ENCODE peak calls at places on chromosomes 6 and 20, in eight cellular contexts. E is H1, N is H9, L is upper lobe of right lung, F is AG04450, V is lung, P is tibial artery, J is sigmoid colon. G is an unnamed sample.

GRCh38 chr6:159220093-159220492 is 50.9 kb downstream of the FNDC1 start:
- DNase-seq in V (no peak), E (no peak), J (no peak), N (no peak), L (no peak), F (no peak), P (no peak), G (no peak)

GRCh38 chr6:36544228-36544627 is 3.1 kb downstream of the STK38 start:
- DNase-seq in F (no peak), N (no peak), J (no peak), L (no peak), E (no peak), V (no peak), P (no peak), G (no peak)

GRCh38 chr6:52522151-52522626 is 54.7 kb downstream of the TRAM2 start:
- DNase-seq in F (no peak), L (no peak), V (no peak), N (no peak), P (peak; percentile 89), J (peak; percentile 84), E (no peak), G (peak; percentile 61)

GRCh38 chr6:141202641-141203040 is 930.1 kb upstream of the GJE1 start:
- DNase-seq in P (no peak), F (no peak), V (no peak), L (no peak), N (no peak), J (no peak), E (no peak), G (no peak)

GRCh38 chr20:45307076-45307645 is 521 bp downstream of the RBPJL start:
- DNase-seq in P (no peak), J (no peak), N (peak; percentile 32), L (no peak), E (no peak), F (no peak), V (no peak), G (no peak)

GRCh38 chr20:44006578-44006977 is 91.9 kb downstream of the TOX2 start:
- DNase-seq in J (no peak), N (no peak), V (no peak), E (no peak), F (no peak), P (no peak), L (no peak), G (no peak)

GRCh38 chr20:47551841-47552240 is 50.2 kb downstream of the NCOA3 start:
- DNase-seq in N (no peak), V (no peak), F (no peak), L (no peak), J (no peak), E (no peak), P (no peak), G (no peak)

GRCh38 chr6:155444120-155444917 is 11.3 kb downstream of the NOX3 start:
- DNase-seq in L (no peak), J (no peak), E (no peak), P (no peak), V (no peak), F (no peak), N (no peak), G (no peak)

GRCh38 chr6:14317616-14318015 is 200.0 kb downstream of the CD83 start:
- DNase-seq in N (no peak), P (no peak), E (no peak), F (no peak), J (no peak), V (no peak), L (no peak), G (no peak)

GRCh38 chr6:14315353-14315752 is 197.8 kb downstream of the CD83 start:
- DNase-seq in N (no peak), V (no peak), J (no peak), E (no peak), F (no peak), P (no peak), L (no peak), G (no peak)

GRCh38 chr6:14313220-14313619 is 195.6 kb downstream of the CD83 start:
- DNase-seq in N (no peak), L (no peak), P (no peak), E (no peak), F (no peak), V (no peak), J (no peak), G (no peak)

GRCh38 chr6:14320342-14320741 is 202.8 kb downstream of the CD83 start:
- DNase-seq in E (no peak), N (no peak), V (no peak), J (no peak), L (no peak), F (no peak), P (no peak), G (no peak)

DNA sequence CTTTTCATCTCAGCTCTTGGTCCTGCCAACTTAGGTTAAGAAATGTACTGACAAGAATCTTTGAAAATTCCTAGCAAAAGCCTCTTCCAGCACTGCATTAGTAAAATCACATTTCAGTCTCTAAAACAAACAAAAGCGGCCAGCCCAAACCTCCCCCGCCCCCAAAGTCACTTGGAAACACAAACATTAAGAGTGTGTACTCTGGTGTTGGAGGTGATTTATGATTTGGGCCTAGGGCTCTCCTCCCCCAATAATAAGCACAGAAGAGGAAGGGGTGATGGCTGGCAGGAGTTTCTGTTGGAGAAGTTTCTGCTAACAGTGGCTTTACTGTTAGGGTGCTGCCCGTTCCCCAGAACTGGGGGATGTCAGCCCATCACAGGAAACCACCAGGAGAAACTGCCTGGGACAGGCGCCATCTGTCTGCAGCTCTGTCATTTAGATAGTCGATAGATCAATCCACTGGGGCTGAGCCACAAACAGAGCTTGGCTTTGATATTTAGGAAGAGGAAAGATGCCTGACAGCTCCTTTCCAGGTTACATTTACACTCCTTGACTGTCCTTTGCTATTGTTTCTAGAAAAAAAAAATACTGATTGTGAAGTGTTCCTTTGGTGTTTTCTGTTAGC is 199.5 kb downstream of the CD83 start:
- DNase-seq in E (no peak), N (no peak), L (peak; percentile 64), P (no peak), J (no peak), V (no peak), F (no peak), G (no peak)
- TF ChIP-seq CTCF in E (peak; percentile 40), N (peak; percentile 55), L (no peak), P (no peak), J (no peak), V (no peak), F (peak; percentile 12), G (no peak)

GRCh38 chr6:167233490-167233889 is 57.6 kb upstream of the UNC93A start:
- DNase-seq in J (no peak), N (no peak), L (no peak), E (peak; percentile 32), P (no peak), V (no peak), F (no peak), G (no peak)
- H3K27ac ChIP-seq in J (no peak overlapping the region), N (no peak overlapping the region), L (no peak overlapping the region), E (no peak overlapping the region), P (no peak overlapping the region), V (no peak overlapping the region), F (no peak overlapping the region), G (no peak overlapping the region)

DNA sequence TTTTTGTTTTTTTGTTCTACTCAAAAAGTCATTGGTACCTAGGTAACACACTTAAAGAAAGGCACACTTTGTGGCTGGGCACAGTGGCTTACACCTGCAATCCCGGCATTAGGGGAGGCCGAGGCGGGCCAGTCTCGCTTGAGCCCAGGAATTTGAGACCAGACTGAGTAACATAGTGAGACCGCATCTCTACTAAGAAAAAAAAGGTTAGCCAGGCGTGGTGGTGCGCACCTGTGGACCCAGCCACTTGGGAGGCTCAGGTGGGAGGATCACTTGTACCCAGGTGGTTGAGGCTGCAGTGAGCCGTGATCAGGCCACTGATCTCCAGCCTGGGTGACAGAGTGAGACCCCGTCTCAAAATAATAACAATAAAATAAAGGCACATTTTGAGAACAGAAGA is 67.4 kb upstream of the BHLHE23 start:
- DNase-seq in E (no peak), N (no peak), P (peak; percentile 32), L (peak; percentile 48), F (no peak), J (no peak), V (no peak), G (no peak)
- H3K27me3 ChIP-seq in E (peaks cover 23% of the 10 kb centered on the region), N (peaks cover 5% of the 10 kb centered on the region), P (peaks cover 7% of the 10 kb centered on the region), L (peaks cover 39% of the 10 kb centered on the region), F (peaks cover 19% of the 10 kb centered on the region), J (peaks cover 18% of the 10 kb centered on the region), V (peaks cover 6% of the 10 kb centered on the region), G (peaks cover 71% of the 10 kb centered on the region)

DNA sequence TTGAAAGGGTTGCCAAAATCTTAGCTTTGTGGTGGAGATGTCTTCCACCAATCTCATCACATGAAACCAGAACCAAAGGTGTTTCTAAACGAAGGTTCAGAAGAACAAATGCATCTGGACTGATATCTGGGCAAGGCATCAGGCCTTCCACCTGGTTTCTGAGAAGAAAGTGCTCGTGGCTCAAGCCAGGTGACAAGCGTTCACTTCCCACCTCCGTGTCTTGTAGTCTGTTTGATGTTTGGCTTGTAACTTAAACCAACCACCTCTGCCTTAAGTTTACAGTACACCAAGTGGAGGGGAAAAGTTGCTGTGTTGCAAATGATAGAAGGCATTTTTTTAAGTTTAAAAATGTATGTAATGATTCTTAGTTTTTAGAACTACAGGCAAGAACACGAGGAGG is 66.9 kb upstream of the MAP3K7 start:
- DNase-seq in N (no peak), F (no peak), P (no peak), L (no peak), J (no peak), V (no peak), E (no peak), G (no peak)
- TF ChIP-seq CTCF in N (no peak), F (no peak), P (no peak), L (no peak), J (no peak), V (no peak), E (no peak), G (no peak)

G was measured in left ventricle myocardium inferior.